ENCODE peak calls at places on chromosomes 2 and 18, in six cellular contexts. B is ureter, L is nephron progenitor cell, P is NCI-H1105, H is uterus, J is iPS DF 6.9. Y is an unnamed sample.

GRCh38 chr2:64298161-64298560 is 153.9 kb upstream of the PELI1 start:
- DNase-seq in B (no peak), L (no peak), P (no peak), H (no peak), J (no peak), Y (no peak)

GRCh38 chr2:136384541-136385303 is 266.8 kb upstream of the CXCR4 start:
- DNase-seq in B (peak; percentile 59), L (peak; percentile 37), P (peak; percentile 42), H (no peak), J (peak; percentile 16), Y (peak; percentile 47)

GRCh38 chr2:117523267-117523666 is 291.2 kb upstream of the DDX18 start:
- DNase-seq in B (peak; percentile 91), L (no peak), P (peak; percentile 81), H (peak; percentile 39), J (no peak), Y (peak; percentile 59)

GRCh38 chr2:180660207-180660606 is 320.2 kb upstream of the UBE2E3 start:
- DNase-seq in B (no peak), L (no peak), P (no peak), H (no peak), J (no peak), Y (no peak)

GRCh38 chr2:69076601-69077000 is 63.6 kb downstream of the ANTXR1 start:
- DNase-seq in B (no peak), L (no peak), P (no peak), H (no peak), J (no peak), Y (no peak)

GRCh38 chr2:143218621-143219020 is 89.4 kb downstream of the ARHGAP15 start:
- DNase-seq in B (no peak), L (no peak), P (no peak), H (no peak), J (no peak), Y (no peak)

GRCh38 chr2:215950009-215950408 is 63.3 kb downstream of the MREG start:
- DNase-seq in B (no peak), L (no peak), P (no peak), H (no peak), J (no peak), Y (no peak)

GRCh38 chr2:99348173-99348572 is 11.0 kb downstream of the EIF5B start:
- DNase-seq in B (no peak), L (no peak), P (no peak), H (no peak), J (no peak), Y (no peak)

GRCh38 chr2:236054125-236054524 is 114.1 kb downstream of the GBX2 start:
- DNase-seq in B (no peak), L (no peak), P (no peak), H (no peak), J (no peak), Y (no peak)

GRCh38 chr18:49520661-49521145 is 33.7 kb upstream of the C18orf32 start:
- DNase-seq in B (no peak), L (no peak), P (peak; percentile 57), H (no peak), J (no peak), Y (no peak)

GRCh38 chr2:230578106-230578505 is 134.5 kb upstream of the CAB39 start:
- DNase-seq in B (no peak), L (no peak), P (no peak), H (no peak), J (no peak), Y (no peak)

GRCh38 chr18:38256366-38256765 is 690.8 kb upstream of the CELF4 start:
- DNase-seq in B (no peak), L (no peak), P (peak; percentile 12), H (no peak), J (no peak), Y (no peak)

GRCh38 chr2:223688094-223688835 is 86.1 kb upstream of the SCG2 start:
- DNase-seq in B (no peak), L (peak; percentile 31), P (no peak), H (peak; percentile 16), J (no peak), Y (peak; percentile 54)

GRCh38 chr2:102439065-102439695 is 16.2 kb downstream of the IL18RAP start:
- DNase-seq in B (no peak), L (no peak), P (no peak), H (no peak), J (no peak), Y (no peak)

GRCh38 chr2:135258193-135258592 is 206.1 kb downstream of the RAB3GAP1 start:
- DNase-seq in B (no peak), L (no peak), P (no peak), H (no peak), J (no peak), Y (no peak)

GRCh38 chr2:216683846-216684245 is 11.5 kb downstream of the IGFBP5 start:
- DNase-seq in B (no peak), L (no peak), P (no peak), H (peak; percentile 93), J (no peak), Y (no peak)

GRCh38 chr2:113233593-113234550 is 44.8 kb downstream of the PAX8 start:
- DNase-seq in B (no peak), L (no peak), P (no peak), H (no peak), J (no peak), Y (no peak)

GRCh38 chr2:218020966-218021535 is 18.3 kb upstream of the TNS1 start:
- DNase-seq in B (no peak), L (no peak), P (no peak), H (no peak), J (no peak), Y (no peak)

GRCh38 chr2:1360132-1360531 is 53.1 kb upstream of the TPO start:
- DNase-seq in B (no peak), L (no peak), P (no peak), H (no peak), J (no peak), Y (no peak)

GRCh38 chr2:70551156-70551555 is 2.5 kb downstream of the TGFA start:
- DNase-seq in B (no peak), L (no peak), P (no peak), H (no peak), J (no peak), Y (no peak)

GRCh38 chr2:47237375-47238357 is 82.6 kb upstream of the STPG4 start:
- DNase-seq in B (peak; percentile 67), L (no peak), P (no peak), H (peak; percentile 72), J (no peak), Y (no peak)

GRCh38 chr18:36185157-36185556 is 2.1 kb upstream of the MOCOS start:
- DNase-seq in B (no peak), L (no peak), P (no peak), H (no peak), J (no peak), Y (no peak)

GRCh38 chr2:119809329-119810038 is 49.8 kb downstream of the PTPN4 start:
- DNase-seq in B (no peak), L (no peak), P (no peak), H (peak; percentile 32), J (no peak), Y (no peak)

GRCh38 chr2:20448246-20449046 is 1.6 kb downstream of the RHOB start:
- DNase-seq in B (no peak), L (no peak), P (no peak), H (peak; percentile 27), J (no peak), Y (no peak)